ENCODE peak calls at places on chromosome 1, in nine cellular contexts. W is SK-N-SH, T is left ventricle myocardium inferior, J is sigmoid colon, D is ovary, N is right cardiac atrium, H is endothelial cell of umbilical vein, Z is endodermal cell, U is mucosa of descending colon. A is an unnamed sample.

GRCh38 chr1:241895013-241895412 is 47.0 kb downstream of the EXO1 start:
- DNase-seq in D (no peak), W (no peak), Z (no peak), U (no peak), H (no peak), T (no peak), J (no peak), N (no peak), A (no peak)

GRCh38 chr1:47629201-47629600 is 191.4 kb downstream of the FOXD2 start:
- DNase-seq in W (no peak), T (no peak), J (no peak), H (no peak), Z (peak; percentile 4), D (no peak), U (no peak), N (no peak), A (no peak)

GRCh38 chr1:83516369-83516768 is 482.6 kb downstream of the TTLL7 start:
- DNase-seq in J (no peak), D (no peak), U (no peak), N (no peak), T (no peak), Z (no peak), W (peak; percentile 11), H (no peak), A (no peak)

GRCh38 chr1:39396671-39397070 is 94.8 kb upstream of the BMP8A start:
- DNase-seq in D (no peak), H (no peak), W (no peak), N (no peak), T (no peak), Z (no peak), U (no peak), J (no peak), A (no peak)

GRCh38 chr1:104402178-104402577 is 652.5 kb downstream of the AMY1C start:
- DNase-seq in U (no peak), T (no peak), Z (no peak), D (no peak), N (no peak), J (no peak), H (no peak), W (no peak), A (no peak)

GRCh38 chr1:2477309-2477708 is 1.2 kb downstream of the PLCH2 start:
- DNase-seq in J (no peak), N (no peak), Z (no peak), T (no peak), W (no peak), H (no peak), U (no peak), D (no peak), A (no peak)

GRCh38 chr1:32828341-32828740 is 10.9 kb downstream of the S100PBP start:
- DNase-seq in Z (no peak), J (no peak), W (peak; percentile 37), H (peak; percentile 7), U (no peak), D (no peak), T (no peak), N (no peak), A (no peak)

GRCh38 chr1:24311234-24311633 is 7.9 kb upstream of the GRHL3 start:
- DNase-seq in W (no peak), D (no peak), H (no peak), Z (no peak), T (no peak), J (no peak), N (no peak), U (no peak), A (no peak)

GRCh38 chr1:247385283-247385682 is 30.7 kb upstream of the NLRP3 start:
- DNase-seq in D (no peak), U (no peak), N (no peak), Z (no peak), W (no peak), J (no peak), H (no peak), T (no peak), A (no peak)

GRCh38 chr1:234214911-234215892 is 158.1 kb upstream of the COA6 start:
- DNase-seq in T (no peak), Z (peak; percentile 92), J (no peak), D (no peak), N (no peak), W (no peak), H (no peak), U (no peak), A (no peak)

GRCh38 chr1:178038372-178038771 is 55.5 kb upstream of the RASAL2 start:
- DNase-seq in H (no peak), W (no peak), U (no peak), N (peak; percentile 56), Z (no peak), D (no peak), J (no peak), T (no peak), A (no peak)
- H3K4me1 ChIP-seq in H (no peaks in the 10 kb centered on the region), W (no peaks in the 10 kb centered on the region), U (peaks cover 4% of the 10 kb centered on the region), N (no peaks in the 10 kb centered on the region), Z (no peaks in the 10 kb centered on the region), D (peaks cover 1% of the 10 kb centered on the region), J (peaks cover 9% of the 10 kb centered on the region), T (peaks cover 52% of the 10 kb centered on the region), A (peaks cover 20% of the 10 kb centered on the region)

DNA sequence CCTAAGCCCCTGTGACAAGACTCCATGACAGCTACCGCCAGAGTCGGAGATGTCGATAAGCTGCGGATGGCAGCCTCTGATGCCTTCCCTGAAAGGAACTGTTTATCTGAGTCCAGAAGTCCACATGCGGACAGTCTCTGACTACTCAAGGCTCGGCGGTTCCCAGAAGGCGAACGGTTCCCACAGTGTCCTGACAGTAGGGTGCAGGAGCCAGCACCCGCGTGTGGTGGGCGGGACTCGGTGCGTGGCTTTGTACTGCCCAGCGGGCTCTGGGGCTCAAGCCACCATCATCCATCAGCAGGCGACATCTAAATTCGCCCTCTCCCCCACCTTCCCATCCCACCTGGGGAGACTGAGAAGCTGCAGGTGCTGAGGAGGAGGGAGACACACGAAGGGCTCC is 30.6 kb downstream of the LRP8 start:
- DNase-seq in Z (no peak), N (no peak), H (no peak), D (no peak), T (no peak), J (no peak), W (no peak), U (no peak), A (no peak)
- H3K4me1 ChIP-seq in Z (no peaks in the 10 kb centered on the region), N (peaks cover 6% of the 10 kb centered on the region), H (peaks cover 24% of the 10 kb centered on the region), D (peaks cover 2% of the 10 kb centered on the region), T (peaks cover 24% of the 10 kb centered on the region), J (peaks cover 8% of the 10 kb centered on the region), W (peaks cover 4% of the 10 kb centered on the region), U (peaks cover 15% of the 10 kb centered on the region), A (no peaks in the 10 kb centered on the region)

GRCh38 chr1:220166853-220167252 is 72.9 kb downstream of the IARS2 start:
- DNase-seq in T (no peak), Z (no peak), N (no peak), J (no peak), U (no peak), D (no peak), W (no peak), H (no peak), A (no peak)
- H3K4me1 ChIP-seq in T (no peaks in the 10 kb centered on the region), Z (no peaks in the 10 kb centered on the region), N (no peaks in the 10 kb centered on the region), J (no peaks in the 10 kb centered on the region), U (peaks cover 4% of the 10 kb centered on the region), D (no peaks in the 10 kb centered on the region), W (no peaks in the 10 kb centered on the region), H (no peaks in the 10 kb centered on the region), A (no peaks in the 10 kb centered on the region)

GRCh38 chr1:221723018-221723917 is 18.6 kb downstream of the DUSP10 start:
- DNase-seq in N (no peak), W (no peak), U (no peak), D (no peak), Z (no peak), J (no peak), T (no peak), H (no peak), A (no peak)
- H3K4me1 ChIP-seq in N (peaks cover 3% of the 10 kb centered on the region), W (peaks cover 7% of the 10 kb centered on the region), U (peaks cover 4% of the 10 kb centered on the region), D (peaks cover 6% of the 10 kb centered on the region), Z (peaks cover 10% of the 10 kb centered on the region), J (peaks cover 83% of the 10 kb centered on the region), T (peaks cover 59% of the 10 kb centered on the region), H (no peaks in the 10 kb centered on the region), A (peaks cover 3% of the 10 kb centered on the region)

GRCh38 chr1:27141266-27142003 is 13.5 kb downstream of the SLC9A1 start:
- DNase-seq in H (no peak), U (peak; percentile 75), D (no peak), Z (peak; percentile 63), N (no peak), W (no peak), T (no peak), J (no peak), A (no peak)
- H3K4me1 ChIP-seq in H (no peaks in the 10 kb centered on the region), U (peaks cover 72% of the 10 kb centered on the region), D (peaks cover 3% of the 10 kb centered on the region), Z (no peaks in the 10 kb centered on the region), N (peaks cover 49% of the 10 kb centered on the region), W (peaks cover 35% of the 10 kb centered on the region), T (peaks cover 100% of the 10 kb centered on the region), J (peaks cover 88% of the 10 kb centered on the region), A (peaks cover 81% of the 10 kb centered on the region)

DNA sequence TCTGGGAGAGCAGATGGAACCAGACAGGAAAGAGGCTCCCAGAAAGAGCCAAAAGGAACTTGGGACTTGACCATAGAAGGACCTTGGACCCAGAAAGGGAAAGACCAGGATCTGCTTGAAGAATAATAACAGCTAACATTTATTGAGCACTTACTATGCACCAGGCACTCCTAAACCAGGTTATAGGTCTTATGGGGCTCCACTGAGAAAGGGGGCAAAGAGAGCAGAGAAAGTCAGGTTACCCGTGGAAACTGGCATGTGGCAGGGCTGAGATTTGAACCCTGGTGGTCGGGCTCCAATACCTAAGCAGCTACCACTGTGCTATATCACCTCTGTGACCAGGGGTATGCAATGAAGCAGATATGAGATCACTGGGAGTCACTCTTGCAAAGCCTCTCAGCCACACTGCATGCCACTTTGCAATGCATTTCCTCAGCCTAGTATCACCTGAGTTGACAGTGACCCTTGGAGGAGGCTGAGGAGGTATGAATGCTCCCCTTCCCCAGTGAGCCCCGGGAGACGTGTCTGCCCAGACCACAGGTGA is 37.8 kb downstream of the HSPG2 start:
- DNase-seq in H (no peak), Z (no peak), D (no peak), U (no peak), J (no peak), N (no peak), W (no peak), T (no peak), A (no peak)
- H3K4me1 ChIP-seq in H (peaks cover 75% of the 10 kb centered on the region), Z (peaks cover 3% of the 10 kb centered on the region), D (peaks cover 26% of the 10 kb centered on the region), U (peaks cover 74% of the 10 kb centered on the region), J (peaks cover 100% of the 10 kb centered on the region), N (peaks cover 61% of the 10 kb centered on the region), W (no peaks in the 10 kb centered on the region), T (peaks cover 100% of the 10 kb centered on the region), A (peaks cover 92% of the 10 kb centered on the region)

GRCh38 chr1:230279583-230279945 is 146.6 kb downstream of the PGBD5 start:
- DNase-seq in T (no peak), Z (no peak), D (peak; percentile 21), N (no peak), W (no peak), H (no peak), J (peak; percentile 57), U (peak; percentile 48), A (no peak)
- H3K4me1 ChIP-seq in T (peaks cover 17% of the 10 kb centered on the region), Z (peaks cover 8% of the 10 kb centered on the region), D (peaks cover 2% of the 10 kb centered on the region), N (no peaks in the 10 kb centered on the region), W (no peaks in the 10 kb centered on the region), H (peaks cover 6% of the 10 kb centered on the region), J (peaks cover 12% of the 10 kb centered on the region), U (peaks cover 20% of the 10 kb centered on the region), A (no peaks in the 10 kb centered on the region)

GRCh38 chr1:50422675-50422945 is 633 bp downstream of the DMRTA2 start:
- DNase-seq in W (no peak), Z (no peak), J (no peak), N (no peak), H (no peak), D (no peak), T (no peak), U (no peak), A (no peak)
- H3K4me1 ChIP-seq in W (peaks cover 8% of the 10 kb centered on the region), Z (peaks cover 7% of the 10 kb centered on the region), J (peaks cover 84% of the 10 kb centered on the region), N (peaks cover 6% of the 10 kb centered on the region), H (peaks cover 3% of the 10 kb centered on the region), D (peaks cover 4% of the 10 kb centered on the region), T (peaks cover 73% of the 10 kb centered on the region), U (peaks cover 45% of the 10 kb centered on the region), A (peaks cover 27% of the 10 kb centered on the region)

GRCh38 chr1:43473463-43473862 is 19.7 kb upstream of the HYI start:
- DNase-seq in J (no peak), U (no peak), H (peak; percentile 46), T (no peak), W (no peak), D (no peak), N (no peak), Z (no peak), A (no peak)
- H3K4me1 ChIP-seq in J (no peaks in the 10 kb centered on the region), U (no peaks in the 10 kb centered on the region), H (peaks cover 60% of the 10 kb centered on the region), T (no peaks in the 10 kb centered on the region), W (peaks cover 37% of the 10 kb centered on the region), D (no peaks in the 10 kb centered on the region), N (no peaks in the 10 kb centered on the region), Z (no peaks in the 10 kb centered on the region), A (no peaks in the 10 kb centered on the region)

A was measured in esophagus squamous epithelium.